ENCODE peak calls at places on chromosomes 13 and 19, in eight cellular contexts. L is stimulated activated CD4-positive, alpha-beta T cell treated with anti-CD3 and anti-CD28 coated beads, Interleukin-2, amount 100 ng/mL, for 48 hours; M is COR-L47; X is body of pancreas; V is T-helper 22 cell; G is activated CD4-positive, alpha-beta T cell treated with anti-CD3 and anti-CD28 coated beads, Interleukin-2, amount 10 ng/mL, durations not matched to agents 7 days and 5 days; S is NCI-H1092; H is memory B cell. C is an unnamed sample.

GRCh38 chr19:49441210-49441959 is at the start of gene SLC17A7:
- DNase-seq in L (peak), M (no peak), X (no peak), V (peak), G (peak), S (no peak), H (no peak), C (peak)

GRCh38 chr19:10033614-10034013 is 20.3 kb downstream of the RDH8 start:
- DNase-seq in L (no peak), M (no peak), X (no peak), V (no peak), G (no peak), S (no peak), H (no peak), C (no peak)

GRCh38 chr19:11382898-11383705 is 1.0 kb downstream of the EPOR start:
- DNase-seq in L (peak), M (peak), X (peak), V (no peak), G (peak), S (no peak), H (peak), C (no peak)

GRCh38 chr13:50707533-50708096 is 135.9 kb downstream of the DLEU7 start:
- DNase-seq in L (no peak), M (no peak), X (no peak), V (no peak), G (no peak), S (no peak), H (no peak), C (peak)

GRCh38 chr13:79724348-79725103 is 243.6 kb downstream of the NDFIP2 start:
- DNase-seq in L (no peak), M (no peak), X (peak), V (no peak), G (no peak), S (no peak), H (no peak), C (no peak)

GRCh38 chr19:12769689-12770088 is 5.7 kb downstream of the HOOK2 start:
- DNase-seq in L (peak), M (no peak), X (no peak), V (peak), G (peak), S (peak), H (no peak), C (no peak)

GRCh38 chr19:14871619-14872230 is 14.2 kb downstream of the OR7A17 start:
- DNase-seq in L (no peak), M (no peak), X (no peak), V (no peak), G (no peak), S (no peak), H (peak), C (peak)

GRCh38 chr13:100213576-100213975 is 124.7 kb downstream of the PCCA start:
- DNase-seq in L (no peak), M (no peak), X (no peak), V (no peak), G (no peak), S (no peak), H (no peak), C (no peak)

GRCh38 chr13:42041017-42041683 is 7.3 kb upstream of the DGKH start:
- DNase-seq in L (peak), M (peak), X (peak), V (no peak), G (peak), S (peak), H (peak), C (peak)

GRCh38 chr19:9917322-9917721 is 19.0 kb downstream of the OLFM2 start:
- DNase-seq in L (no peak), M (no peak), X (peak), V (no peak), G (no peak), S (no peak), H (no peak), C (peak)

GRCh38 chr19:3434630-3435553 is 45.4 kb downstream of the SMIM24 start:
- DNase-seq in L (peak), M (peak), X (peak), V (peak), G (peak), S (peak), H (peak), C (peak)

GRCh38 chr19:52190679-52191293 is 934 bp downstream of the PPP2R1A start:
- DNase-seq in L (no peak), M (no peak), X (peak), V (no peak), G (no peak), S (no peak), H (no peak), C (peak)

GRCh38 chr19:18002347-18002850 is 5.6 kb upstream of the ARRDC2 start:
- DNase-seq in L (no peak), M (no peak), X (peak), V (no peak), G (no peak), S (no peak), H (no peak), C (no peak)

GRCh38 chr13:84946144-84946543 is 853.1 kb downstream of the SLITRK6 start:
- DNase-seq in L (no peak), M (no peak), X (no peak), V (no peak), G (no peak), S (no peak), H (no peak), C (no peak)

GRCh38 chr19:3455393-3455955 is 24.9 kb downstream of the SMIM24 start:
- DNase-seq in L (no peak), M (no peak), X (no peak), V (no peak), G (no peak), S (no peak), H (no peak), C (no peak)

GRCh38 chr13:91406619-91407018 is 8.2 kb downstream of the GPC5 start:
- DNase-seq in L (peak), M (peak), X (peak), V (no peak), G (peak), S (peak), H (peak), C (peak)

GRCh38 chr19:55478364-55478763 is 1.9 kb downstream of the ZNF628 start:
- DNase-seq in L (no peak), M (no peak), X (no peak), V (no peak), G (no peak), S (no peak), H (no peak), C (no peak)

GRCh38 chr13:76823969-76824368 is 62.2 kb downstream of the KCTD12 start:
- DNase-seq in L (no peak), M (no peak), X (no peak), V (no peak), G (no peak), S (no peak), H (no peak), C (no peak)

GRCh38 chr19:41595890-41596280 is 19.9 kb downstream of the CEACAM21 start:
- DNase-seq in L (no peak), M (no peak), X (no peak), V (no peak), G (no peak), S (no peak), H (no peak), C (no peak)

GRCh38 chr13:44368062-44368591 is 5.5 kb upstream of the SERP2 start:
- DNase-seq in L (no peak), M (no peak), X (no peak), V (no peak), G (no peak), S (no peak), H (no peak), C (no peak)

GRCh38 chr13:76830805-76831204 is 55.4 kb downstream of the KCTD12 start:
- DNase-seq in L (no peak), M (no peak), X (no peak), V (no peak), G (no peak), S (no peak), H (no peak), C (peak)

GRCh38 chr13:109924376-109924775 is 138.0 kb upstream of the IRS2 start:
- DNase-seq in L (no peak), M (no peak), X (no peak), V (no peak), G (no peak), S (no peak), H (no peak), C (no peak)

GRCh38 chr13:34412295-34412694 is 529.8 kb upstream of the NBEA start:
- DNase-seq in L (no peak), M (no peak), X (no peak), V (no peak), G (no peak), S (no peak), H (no peak), C (no peak)

GRCh38 chr19:14517840-14518505 is at the start of gene DNAJB1:
- DNase-seq in L (peak), M (peak), X (peak), V (peak), G (peak), S (peak), H (peak), C (peak)

GRCh38 chr19:375395-376110 is 31.0 kb upstream of the MIER2 start:
- DNase-seq in L (no peak), M (no peak), X (no peak), V (no peak), G (no peak), S (no peak), H (no peak), C (no peak)

C was measured in G401.